ENCODE peak calls at places on chromosome 12, in eight cellular contexts. R is NCI-H1930, W is endodermal cell, K is ACHN, X is D341Med, U is NCI-H524 treated with DMSO at 0.1 percent for 48 hours, C is NCI-H748 treated with DMSO at 0.1 percent for 48 hours, S is foreskin fibroblast. M is an unnamed sample.

GRCh38 chr12:130650131-130650530 is 66.0 kb downstream of the RIMBP2 start:
- DNase-seq in S (no peak), R (no peak), K (no peak), C (no peak), U (no peak), X (no peak), W (no peak), M (no peak)

GRCh38 chr12:68003777-68004176 is 14.5 kb downstream of the IFNG-AS1 start:
- DNase-seq in W (no peak), C (no peak), R (no peak), S (no peak), X (no peak), K (no peak), U (no peak), M (no peak)

GRCh38 chr12:12927211-12928079 is 24.5 kb downstream of the GPRC5D start:
- DNase-seq in K (peak; percentile 99), R (peak; percentile 86), U (peak; percentile 22), S (no peak), W (no peak), C (peak; percentile 17), X (no peak), M (peak; percentile 78)

GRCh38 chr12:95605087-95605486 is 53.8 kb upstream of the USP44 start:
- DNase-seq in X (no peak), U (no peak), K (peak; percentile 88), C (no peak), W (peak; percentile 38), R (no peak), S (no peak), M (no peak)

GRCh38 chr12:94225924-94226630 is 77.7 kb downstream of the PLXNC1 start:
- DNase-seq in C (no peak), W (peak; percentile 94), X (no peak), R (no peak), U (no peak), K (no peak), S (no peak), M (no peak)

GRCh38 chr12:71187379-71187778 is 29.6 kb upstream of the TSPAN8 start:
- DNase-seq in C (no peak), S (no peak), K (no peak), U (no peak), W (no peak), R (no peak), X (no peak), M (no peak)

GRCh38 chr12:2082321-2082720 is 29.5 kb downstream of the CACNA1C start:
- DNase-seq in U (peak; percentile 49), C (peak; percentile 22), S (no peak), W (no peak), X (no peak), R (no peak), K (no peak), M (no peak)

GRCh38 chr12:116247377-116247776 is 30.1 kb downstream of the MED13L start:
- DNase-seq in U (no peak), X (no peak), W (no peak), C (no peak), S (no peak), K (no peak), R (no peak), M (no peak)

GRCh38 chr12:14408208-14408607 is 42.7 kb downstream of the ATF7IP start:
- DNase-seq in U (no peak), W (no peak), R (no peak), X (no peak), S (no peak), C (no peak), K (peak; percentile 58), M (no peak)

GRCh38 chr12:57811028-57811755 is 7.3 kb downstream of the AVIL start:
- DNase-seq in S (no peak), W (no peak), R (no peak), X (no peak), K (no peak), U (no peak), C (no peak), M (no peak)

GRCh38 chr12:58268080-58268479 is 326.7 kb downstream of the ATP23 start:
- DNase-seq in R (no peak), S (peak; percentile 30), C (no peak), X (no peak), K (no peak), W (no peak), U (no peak), M (no peak)

GRCh38 chr12:57389033-57389432 is 41.8 kb downstream of the R3HDM2 start:
- DNase-seq in R (no peak), S (peak; percentile 85), C (no peak), K (peak; percentile 95), W (no peak), U (no peak), X (no peak), M (no peak)

GRCh38 chr12:50979369-50980052 is 27.2 kb downstream of the HIGD1C start:
- DNase-seq in S (no peak), U (no peak), W (no peak), X (no peak), C (no peak), R (no peak), K (no peak), M (no peak)

M was measured in BE2C.